ENCODE peak calls at places on chromosome 20, in four cellular contexts. One of them, this sample, is unnamed. For H3K4me1 and H3K9me3, the result is how much of the 10 kb centered on the place peaks cover.

GRCh38 chr20:62523473-62524203 is 47.8 kb upstream of the GATA5 start:
- DNase-seq in adipocyte: no peak
- DNase-seq in neuronal stem cell: no peak
- DNase-seq in IMR-90: no peak
- DNase-seq in this sample: no peak

GRCh38 chr20:61930776-61931475 is 134.8 kb downstream of the TAF4 start:
- DNase-seq in neuronal stem cell: no peak
- DNase-seq in adipocyte: no peak
- DNase-seq in IMR-90: no peak
- DNase-seq in this sample: no peak

GRCh38 chr20:21511850-21512633 is 1.8 kb downstream of the NKX2-2 start:
- DNase-seq in neuronal stem cell: no peak
- DNase-seq in IMR-90: no peak
- DNase-seq in adipocyte: no peak
- DNase-seq in this sample: no peak

GRCh38 chr20:63293866-63294535 is 1.0 kb downstream of the COL20A1 start:
- DNase-seq in neuronal stem cell: no peak
- DNase-seq in IMR-90: no peak
- DNase-seq in adipocyte: no peak
- DNase-seq in this sample: no peak

GRCh38 chr20:7437311-7437710 is 502.9 kb downstream of the HAO1 start:
- DNase-seq in neuronal stem cell: no peak
- DNase-seq in adipocyte: no peak
- DNase-seq in IMR-90: no peak
- DNase-seq in this sample: no peak

GRCh38 chr20:62740286-62741141 is 31.9 kb downstream of the NTSR1 start:
- DNase-seq in neuronal stem cell: no peak
- DNase-seq in IMR-90: peak
- DNase-seq in adipocyte: peak
- DNase-seq in this sample: no peak

GRCh38 chr20:47318027-47318595 is 38.4 kb downstream of the ZMYND8 start:
- DNase-seq in IMR-90: peak
- DNase-seq in adipocyte: peak
- DNase-seq in neuronal stem cell: no peak
- DNase-seq in this sample: peak

GRCh38 chr20:53947501-53948195 is 122.7 kb downstream of the BCAS1 start:
- DNase-seq in neuronal stem cell: no peak
- DNase-seq in adipocyte: no peak
- DNase-seq in IMR-90: no peak
- DNase-seq in this sample: no peak

GRCh38 chr20:19923762-19924161 is 93.4 kb upstream of the NAA20 start:
- DNase-seq in IMR-90: no peak
- DNase-seq in neuronal stem cell: no peak
- DNase-seq in adipocyte: no peak
- DNase-seq in this sample: no peak

GRCh38 chr20:6735913-6736845 is 31.3 kb upstream of the BMP2 start:
- DNase-seq in neuronal stem cell: no peak
- DNase-seq in adipocyte: no peak
- DNase-seq in IMR-90: no peak
- DNase-seq in this sample: no peak

GRCh38 chr20:43365691-43366090 is 92.0 kb upstream of the SRSF6 start:
- DNase-seq in IMR-90: no peak
- DNase-seq in adipocyte: no peak
- DNase-seq in neuronal stem cell: no peak
- DNase-seq in this sample: no peak

GRCh38 chr20:61941721-61942405 is 123.8 kb downstream of the TAF4 start:
- DNase-seq in IMR-90: no peak
- DNase-seq in adipocyte: no peak
- DNase-seq in neuronal stem cell: no peak
- DNase-seq in this sample: no peak

GRCh38 chr20:61043681-61044080 is 208.4 kb upstream of the CDH4 start:
- DNase-seq in neuronal stem cell: no peak
- DNase-seq in IMR-90: no peak
- DNase-seq in adipocyte: no peak
- DNase-seq in this sample: no peak

GRCh38 chr20:44886276-44886671 is 769 bp downstream of the YWHAB start:
- DNase-seq in IMR-90: no peak
- DNase-seq in adipocyte: peak
- DNase-seq in neuronal stem cell: no peak
- DNase-seq in this sample: no peak

GRCh38 chr20:23602261-23602660 is 3.5 kb downstream of the CST9 start:
- DNase-seq in neuronal stem cell: no peak
- DNase-seq in IMR-90: no peak
- DNase-seq in adipocyte: no peak
- DNase-seq in this sample: no peak

GRCh38 chr20:19338380-19338779 is 125.9 kb downstream of the SLC24A3 start:
- DNase-seq in IMR-90: no peak
- DNase-seq in neuronal stem cell: no peak
- DNase-seq in adipocyte: no peak
- DNase-seq in this sample: no peak

GRCh38 chr20:49853640-49854039 is 41.0 kb downstream of the SLC9A8 start:
- DNase-seq in IMR-90: peak
- DNase-seq in neuronal stem cell: no peak
- DNase-seq in adipocyte: peak
- DNase-seq in this sample: no peak

DNA sequence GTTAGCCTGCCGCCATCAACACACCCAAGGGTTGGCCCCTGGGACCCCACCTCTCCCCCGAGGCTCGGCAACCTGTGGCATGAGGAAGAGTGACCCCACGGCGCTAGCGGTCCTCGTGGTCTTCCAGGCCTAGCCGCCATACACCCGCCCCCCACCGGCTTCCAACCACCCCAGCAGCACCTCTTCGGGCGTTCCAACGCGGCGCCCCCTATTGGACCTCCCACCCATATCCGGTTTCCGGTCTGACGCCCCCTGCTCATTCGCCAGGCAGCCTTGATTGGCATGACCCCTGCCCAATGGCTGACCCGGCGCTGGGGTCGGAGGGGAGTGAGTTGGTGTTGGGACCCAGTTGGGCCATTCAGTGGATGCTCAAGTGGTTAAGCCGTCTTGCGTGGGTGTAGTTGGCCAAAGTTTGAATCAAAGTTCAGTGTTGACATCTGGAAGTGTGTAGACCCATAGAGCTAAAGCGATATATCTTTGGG is at the start of gene GNAS-AS1:
- DNase-seq in neuronal stem cell: peak
- DNase-seq in adipocyte: peak
- DNase-seq in IMR-90: peak
- DNase-seq in this sample: peak
- H3K9ac ChIP-seq in neuronal stem cell: peak
- H3K9ac ChIP-seq in adipocyte: peak
- H3K9ac ChIP-seq in IMR-90: peak
- H3K9ac ChIP-seq in this sample: no peak

DNA sequence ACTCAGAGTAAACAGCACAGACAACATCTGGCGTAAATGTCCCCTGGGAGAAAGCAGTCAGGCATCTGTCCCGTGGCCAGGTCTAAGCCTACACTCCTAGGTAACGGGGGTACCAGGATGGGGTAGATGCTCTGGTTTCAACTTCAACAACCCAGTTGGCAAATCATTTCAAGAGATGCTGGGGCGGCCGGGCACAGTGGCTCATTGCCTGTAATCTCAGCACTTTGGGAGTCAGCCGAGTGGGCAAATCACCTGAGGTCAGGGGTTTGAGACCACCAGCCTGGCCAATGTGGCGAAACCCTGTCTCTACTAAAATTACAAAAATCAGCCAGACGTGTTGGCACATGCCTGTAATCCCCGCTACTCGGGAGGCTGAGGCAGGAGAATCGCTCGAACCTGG is 12.3 kb downstream of the PREX1 start:
- DNase-seq in neuronal stem cell: no peak
- DNase-seq in adipocyte: no peak
- DNase-seq in IMR-90: no peak
- DNase-seq in this sample: no peak
- H3K4me1 ChIP-seq in neuronal stem cell: under half
- H3K4me1 ChIP-seq in adipocyte: under half
- H3K4me1 ChIP-seq in IMR-90: under half
- H3K4me1 ChIP-seq in this sample: under half

GRCh38 chr20:56212071-56212470 is 36.5 kb upstream of the MC3R start:
- DNase-seq in adipocyte: no peak
- DNase-seq in IMR-90: no peak
- DNase-seq in neuronal stem cell: no peak
- DNase-seq in this sample: no peak
- H3K9me3 ChIP-seq in adipocyte: under half
- H3K9me3 ChIP-seq in IMR-90: under half
- H3K9me3 ChIP-seq in neuronal stem cell: under half
- H3K9me3 ChIP-seq in this sample: under half

GRCh38 chr20:32484221-32485125 is 100.7 kb downstream of the NOL4L start:
- DNase-seq in adipocyte: peak
- DNase-seq in IMR-90: no peak
- DNase-seq in neuronal stem cell: no peak
- DNase-seq in this sample: peak
- H3K9ac ChIP-seq in adipocyte: peak
- H3K9ac ChIP-seq in IMR-90: peak
- H3K9ac ChIP-seq in neuronal stem cell: peak
- H3K9ac ChIP-seq in this sample: peak

GRCh38 chr20:2109425-2110210 is 8.0 kb downstream of the STK35 start:
- DNase-seq in neuronal stem cell: no peak
- DNase-seq in IMR-90: no peak
- DNase-seq in adipocyte: no peak
- DNase-seq in this sample: peak

GRCh38 chr20:2114106-2114505 is 12.5 kb downstream of the STK35 start:
- DNase-seq in IMR-90: no peak
- DNase-seq in neuronal stem cell: no peak
- DNase-seq in adipocyte: no peak
- DNase-seq in this sample: no peak

GRCh38 chr20:2114560-2114959 is 12.9 kb downstream of the STK35 start:
- DNase-seq in IMR-90: no peak
- DNase-seq in adipocyte: no peak
- DNase-seq in neuronal stem cell: no peak
- DNase-seq in this sample: no peak

GRCh38 chr20:2114990-2115681 is 13.5 kb downstream of the STK35 start:
- DNase-seq in IMR-90: peak
- DNase-seq in adipocyte: peak
- DNase-seq in neuronal stem cell: no peak
- DNase-seq in this sample: peak

DNA sequence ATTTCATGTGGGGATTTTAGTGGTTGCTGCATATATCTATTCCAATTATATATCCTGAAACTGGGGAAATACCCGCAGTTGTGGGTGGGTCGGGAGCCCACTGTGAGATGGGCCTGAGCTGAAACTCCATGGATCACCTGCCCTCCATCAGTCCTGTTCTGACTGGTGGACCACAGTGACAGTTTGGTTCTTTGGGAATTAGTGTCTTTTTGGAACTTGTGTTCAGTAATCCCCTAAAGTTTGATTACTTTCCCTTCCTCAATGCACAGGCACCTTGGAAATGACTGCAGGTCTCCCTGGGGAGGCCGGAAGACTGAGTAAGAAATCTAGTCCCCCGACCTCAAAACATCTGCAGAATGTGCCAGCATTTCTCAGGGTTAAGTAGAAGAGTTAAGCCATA is 11.3 kb downstream of the STK35 start:
- DNase-seq in IMR-90: no peak
- DNase-seq in neuronal stem cell: no peak
- DNase-seq in adipocyte: no peak
- DNase-seq in this sample: no peak
- H3K4me1 ChIP-seq in IMR-90: under half
- H3K4me1 ChIP-seq in neuronal stem cell: under half
- H3K4me1 ChIP-seq in adipocyte: under half
- H3K4me1 ChIP-seq in this sample: under half

GRCh38 chr20:31236953-31237352 is 20.5 kb upstream of the DEFB115 start:
- DNase-seq in neuronal stem cell: no peak
- DNase-seq in adipocyte: no peak
- DNase-seq in IMR-90: no peak
- DNase-seq in this sample: no peak

GRCh38 chr20:31239139-31239538 is 18.3 kb upstream of the DEFB115 start:
- DNase-seq in adipocyte: no peak
- DNase-seq in IMR-90: no peak
- DNase-seq in neuronal stem cell: no peak
- DNase-seq in this sample: no peak

GRCh38 chr20:31237763-31238162 is 19.7 kb upstream of the DEFB115 start:
- DNase-seq in neuronal stem cell: no peak
- DNase-seq in adipocyte: no peak
- DNase-seq in IMR-90: no peak
- DNase-seq in this sample: no peak
- H3K9me3 ChIP-seq in neuronal stem cell: under half
- H3K9me3 ChIP-seq in adipocyte: under half
- H3K9me3 ChIP-seq in IMR-90: under half
- H3K9me3 ChIP-seq in this sample: under half

GRCh38 chr20:39756828-39757227 is 794.7 kb downstream of the DHX35 start:
- DNase-seq in neuronal stem cell: no peak
- DNase-seq in IMR-90: no peak
- DNase-seq in adipocyte: no peak
- DNase-seq in this sample: no peak

GRCh38 chr20:39752235-39752876 is 790.2 kb downstream of the DHX35 start:
- DNase-seq in neuronal stem cell: no peak
- DNase-seq in IMR-90: no peak
- DNase-seq in adipocyte: no peak
- DNase-seq in this sample: no peak

GRCh38 chr20:39751557-39752137 is 789.5 kb downstream of the DHX35 start:
- DNase-seq in IMR-90: no peak
- DNase-seq in adipocyte: no peak
- DNase-seq in neuronal stem cell: no peak
- DNase-seq in this sample: no peak
- H3K9ac ChIP-seq in IMR-90: no peak
- H3K9ac ChIP-seq in adipocyte: no peak
- H3K9ac ChIP-seq in neuronal stem cell: no peak
- H3K9ac ChIP-seq in this sample: no peak

DNA sequence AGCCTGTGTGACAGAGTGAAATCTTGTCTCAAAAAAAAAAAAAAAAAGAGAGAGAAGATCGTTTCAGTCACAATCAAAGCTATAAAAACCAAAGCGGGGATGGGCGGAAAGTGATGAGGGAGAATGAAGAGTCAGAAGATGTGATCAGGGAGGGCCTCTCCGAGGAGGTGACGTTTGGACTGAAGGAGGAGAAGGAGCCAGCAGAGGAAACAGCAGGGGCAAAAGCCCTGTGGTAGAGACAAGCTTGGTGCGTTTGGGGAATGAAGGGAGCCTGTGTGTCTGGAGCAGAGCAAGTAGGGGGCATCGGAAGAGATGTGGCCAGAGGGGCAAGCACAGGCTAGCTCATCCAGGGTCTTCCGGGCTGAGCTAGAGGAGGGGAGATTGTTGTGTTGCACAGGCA is 14.5 kb upstream of the LBP start:
- DNase-seq in adipocyte: no peak
- DNase-seq in neuronal stem cell: no peak
- DNase-seq in IMR-90: no peak
- DNase-seq in this sample: no peak
- H3K4me1 ChIP-seq in adipocyte: under half
- H3K4me1 ChIP-seq in neuronal stem cell: under half
- H3K4me1 ChIP-seq in IMR-90: under half
- H3K4me1 ChIP-seq in this sample: under half

GRCh38 chr20:16007164-16007563 is 566.1 kb downstream of the KIF16B start:
- DNase-seq in neuronal stem cell: no peak
- DNase-seq in adipocyte: no peak
- DNase-seq in IMR-90: no peak
- DNase-seq in this sample: no peak
- H3K9me3 ChIP-seq in neuronal stem cell: under half
- H3K9me3 ChIP-seq in adipocyte: under half
- H3K9me3 ChIP-seq in IMR-90: under half
- H3K9me3 ChIP-seq in this sample: under half

DNA sequence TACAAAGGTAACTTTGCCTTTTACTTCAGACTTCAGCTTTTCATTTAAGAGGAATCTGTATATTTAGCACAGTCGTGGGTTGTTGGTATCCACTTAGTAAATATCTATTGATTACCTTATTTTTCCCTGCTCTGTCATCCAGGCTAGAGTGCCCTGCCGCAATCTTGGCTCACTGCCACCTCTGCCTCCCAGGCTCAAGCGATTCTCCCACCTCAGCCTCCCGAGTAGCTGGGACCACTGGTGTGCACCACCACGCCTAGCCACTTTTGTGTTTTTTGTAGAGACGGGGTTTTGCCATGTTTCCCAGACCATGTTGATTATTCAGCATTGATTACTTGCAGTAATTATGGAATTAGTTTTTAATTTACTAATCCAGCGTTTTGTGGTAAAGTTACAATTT is 41.3 kb downstream of the MACROD2 start:
- DNase-seq in adipocyte: no peak
- DNase-seq in neuronal stem cell: no peak
- DNase-seq in IMR-90: no peak
- DNase-seq in this sample: no peak
- H3K9ac ChIP-seq in adipocyte: no peak
- H3K9ac ChIP-seq in neuronal stem cell: no peak
- H3K9ac ChIP-seq in IMR-90: no peak
- H3K9ac ChIP-seq in this sample: no peak